ENCODE peak calls at places on chromosomes 6 and 20, in six cellular contexts. One of them, this sample, is unnamed.

GRCh38 chr6:32637219-32637880 is at the start of gene HLA-DQA1:
- DNase-seq in fibroblast of pulmonary artery: no peak
- DNase-seq in tibial artery: peak; percentile 20
- DNase-seq in testis: peak; percentile 21
- DNase-seq in A549: no peak
- DNase-seq in GM10248: peak; percentile 78
- DNase-seq in this sample: no peak

GRCh38 chr20:49276201-49276894 is 1.5 kb downstream of the ZNFX1 start:
- DNase-seq in fibroblast of pulmonary artery: peak; percentile 61
- DNase-seq in tibial artery: peak; percentile 32
- DNase-seq in testis: peak; percentile 26
- DNase-seq in A549: no peak
- DNase-seq in GM10248: peak; percentile 60
- DNase-seq in this sample: no peak

GRCh38 chr6:130969807-130970491 is 93.1 kb downstream of the EPB41L2 start:
- DNase-seq in fibroblast of pulmonary artery: peak; percentile 74
- DNase-seq in tibial artery: peak; percentile 46
- DNase-seq in testis: peak; percentile 43
- DNase-seq in A549: no peak
- DNase-seq in GM10248: no peak
- DNase-seq in this sample: no peak

GRCh38 chr6:64672131-64672530 is 1034.9 kb downstream of the EYS start:
- DNase-seq in fibroblast of pulmonary artery: peak; percentile 44
- DNase-seq in tibial artery: no peak
- DNase-seq in testis: no peak
- DNase-seq in A549: no peak
- DNase-seq in GM10248: no peak
- DNase-seq in this sample: no peak

GRCh38 chr6:128803911-128804310 is 79.0 kb upstream of the LAMA2 start:
- DNase-seq in fibroblast of pulmonary artery: peak; percentile 84
- DNase-seq in tibial artery: no peak
- DNase-seq in testis: no peak
- DNase-seq in A549: no peak
- DNase-seq in GM10248: no peak
- DNase-seq in this sample: no peak

GRCh38 chr20:63738687-63739128 is 868 bp upstream of the SLC2A4RG start:
- DNase-seq in fibroblast of pulmonary artery: no peak
- DNase-seq in tibial artery: peak; percentile 58
- DNase-seq in testis: peak; percentile 67
- DNase-seq in A549: no peak
- DNase-seq in GM10248: peak; percentile 20
- DNase-seq in this sample: no peak

GRCh38 chr6:170291271-170292110 is 613 bp upstream of the DLL1 start:
- DNase-seq in fibroblast of pulmonary artery: no peak
- DNase-seq in tibial artery: peak; percentile 63
- DNase-seq in testis: peak; percentile 64
- DNase-seq in A549: no peak
- DNase-seq in GM10248: peak; percentile 61
- DNase-seq in this sample: no peak

GRCh38 chr6:134287863-134288537 is 29.9 kb downstream of the SGK1 start:
- DNase-seq in fibroblast of pulmonary artery: peak; percentile 43
- DNase-seq in tibial artery: no peak
- DNase-seq in testis: no peak
- DNase-seq in A549: no peak
- DNase-seq in GM10248: no peak
- DNase-seq in this sample: no peak

GRCh38 chr20:10074513-10074912 is 39.7 kb downstream of the ANKEF1 start:
- DNase-seq in fibroblast of pulmonary artery: peak; percentile 88
- DNase-seq in tibial artery: peak; percentile 63
- DNase-seq in testis: no peak
- DNase-seq in A549: peak; percentile 75
- DNase-seq in GM10248: no peak
- DNase-seq in this sample: no peak

GRCh38 chr6:11810039-11810541 is 31.5 kb upstream of the ADTRP start:
- DNase-seq in fibroblast of pulmonary artery: peak; percentile 97
- DNase-seq in tibial artery: peak; percentile 85
- DNase-seq in testis: peak; percentile 94
- DNase-seq in A549: peak; percentile 50
- DNase-seq in GM10248: no peak
- DNase-seq in this sample: peak; percentile 89

DNA sequence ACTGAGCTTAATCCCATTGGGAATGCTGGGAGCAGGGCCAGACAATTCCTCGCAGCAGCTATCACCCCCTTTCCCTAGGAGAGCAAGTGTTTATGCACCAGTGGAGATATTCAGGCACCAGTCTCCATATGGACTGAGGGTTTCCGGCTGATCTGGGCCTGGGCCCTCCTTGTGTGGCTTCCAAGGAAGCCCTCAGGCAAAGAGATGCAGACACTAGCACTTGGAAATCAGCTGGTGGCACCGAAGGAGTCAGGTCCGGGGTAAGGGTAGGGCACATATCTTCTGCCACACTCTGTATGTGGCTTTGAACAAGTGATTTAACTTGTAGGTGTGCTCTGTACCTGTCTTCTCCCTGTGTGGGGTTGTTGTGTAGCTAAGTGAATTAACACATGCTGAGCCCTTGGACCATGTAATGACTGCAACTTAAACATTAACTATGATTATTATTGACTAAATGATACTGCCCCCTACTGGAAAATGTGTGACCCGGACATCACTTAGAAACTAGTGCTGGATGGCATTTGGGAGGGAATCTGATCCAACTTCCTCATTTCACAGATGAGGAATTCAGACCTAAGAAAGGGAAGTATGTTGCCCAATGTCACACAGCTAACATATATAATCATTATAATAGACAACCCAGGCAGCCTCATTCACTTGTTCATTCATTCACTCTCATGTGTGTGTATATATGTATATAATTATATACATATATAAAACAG is 19.3 kb upstream of the WFDC2 start:
- DNase-seq in fibroblast of pulmonary artery: peak; percentile 71
- DNase-seq in tibial artery: no peak
- DNase-seq in testis: peak; percentile 30
- DNase-seq in A549: peak; percentile 28
- DNase-seq in GM10248: peak; percentile 32
- DNase-seq in this sample: no peak
- TF ChIP-seq CTCF in fibroblast of pulmonary artery: peak; percentile 73
- TF ChIP-seq CTCF in tibial artery: peak; percentile 37
- TF ChIP-seq CTCF in testis: peak; percentile 57
- TF ChIP-seq CTCF in A549: peak; percentile 62
- TF ChIP-seq CTCF in GM10248: peak; percentile 49
- TF ChIP-seq CTCF in this sample: peak; percentile 63

GRCh38 chr6:80403365-80403764 is 296.9 kb downstream of the BCKDHB start:
- DNase-seq in fibroblast of pulmonary artery: no peak
- DNase-seq in tibial artery: no peak
- DNase-seq in testis: no peak
- DNase-seq in A549: no peak
- DNase-seq in GM10248: no peak
- DNase-seq in this sample: no peak
- TF ChIP-seq CTCF in fibroblast of pulmonary artery: no peak
- TF ChIP-seq CTCF in tibial artery: no peak
- TF ChIP-seq CTCF in testis: no peak
- TF ChIP-seq CTCF in A549: no peak
- TF ChIP-seq CTCF in GM10248: no peak
- TF ChIP-seq CTCF in this sample: no peak

GRCh38 chr6:145891565-145891964 is 72.6 kb downstream of the SHPRH start:
- DNase-seq in fibroblast of pulmonary artery: peak; percentile 47
- DNase-seq in tibial artery: no peak
- DNase-seq in testis: no peak
- DNase-seq in A549: no peak
- DNase-seq in GM10248: no peak
- DNase-seq in this sample: no peak
- TF ChIP-seq CTCF in fibroblast of pulmonary artery: no peak
- TF ChIP-seq CTCF in tibial artery: no peak
- TF ChIP-seq CTCF in testis: no peak
- TF ChIP-seq CTCF in A549: no peak
- TF ChIP-seq CTCF in GM10248: no peak
- TF ChIP-seq CTCF in this sample: no peak

GRCh38 chr6:151807513-151808330 is at the start of gene ESR1:
- DNase-seq in fibroblast of pulmonary artery: peak; percentile 14
- DNase-seq in tibial artery: peak; percentile 54
- DNase-seq in testis: peak; percentile 36
- DNase-seq in A549: no peak
- DNase-seq in GM10248: no peak
- DNase-seq in this sample: no peak

GRCh38 chr6:151805286-151805840 is 2.1 kb upstream of the ESR1 start:
- DNase-seq in fibroblast of pulmonary artery: no peak
- DNase-seq in tibial artery: peak; percentile 41
- DNase-seq in testis: peak; percentile 31
- DNase-seq in A549: no peak
- DNase-seq in GM10248: no peak
- DNase-seq in this sample: no peak

GRCh38 chr6:151804585-151805285 is 2.7 kb upstream of the ESR1 start:
- DNase-seq in fibroblast of pulmonary artery: no peak
- DNase-seq in tibial artery: no peak
- DNase-seq in testis: no peak
- DNase-seq in A549: no peak
- DNase-seq in GM10248: no peak
- DNase-seq in this sample: no peak

GRCh38 chr6:151808331-151809241 is 1.1 kb downstream of the ESR1 start:
- DNase-seq in fibroblast of pulmonary artery: peak; percentile 3
- DNase-seq in tibial artery: peak; percentile 66
- DNase-seq in testis: no peak
- DNase-seq in A549: no peak
- DNase-seq in GM10248: no peak
- DNase-seq in this sample: no peak

GRCh38 chr6:151806757-151807512 is 547 bp upstream of the ESR1 start:
- DNase-seq in fibroblast of pulmonary artery: no peak
- DNase-seq in tibial artery: no peak
- DNase-seq in testis: no peak
- DNase-seq in A549: no peak
- DNase-seq in GM10248: no peak
- DNase-seq in this sample: no peak
- TF ChIP-seq CTCF in fibroblast of pulmonary artery: no peak
- TF ChIP-seq CTCF in tibial artery: no peak
- TF ChIP-seq CTCF in testis: no peak
- TF ChIP-seq CTCF in A549: no peak
- TF ChIP-seq CTCF in GM10248: no peak
- TF ChIP-seq CTCF in this sample: no peak

GRCh38 chr6:146827216-146827928 is 228.6 kb downstream of the ADGB start:
- DNase-seq in fibroblast of pulmonary artery: no peak
- DNase-seq in tibial artery: no peak
- DNase-seq in testis: no peak
- DNase-seq in A549: no peak
- DNase-seq in GM10248: no peak
- DNase-seq in this sample: no peak
- TF ChIP-seq CTCF in fibroblast of pulmonary artery: no peak
- TF ChIP-seq CTCF in tibial artery: no peak
- TF ChIP-seq CTCF in testis: no peak
- TF ChIP-seq CTCF in A549: no peak
- TF ChIP-seq CTCF in GM10248: no peak
- TF ChIP-seq CTCF in this sample: no peak

GRCh38 chr20:24781061-24781980 is 167.7 kb upstream of the CST7 start:
- DNase-seq in fibroblast of pulmonary artery: peak; percentile 34
- DNase-seq in tibial artery: no peak
- DNase-seq in testis: peak; percentile 47
- DNase-seq in A549: peak; percentile 40
- DNase-seq in GM10248: no peak
- DNase-seq in this sample: peak; percentile 75
- TF ChIP-seq CTCF in fibroblast of pulmonary artery: peak; percentile 50
- TF ChIP-seq CTCF in tibial artery: peak; percentile 47
- TF ChIP-seq CTCF in testis: peak; percentile 33
- TF ChIP-seq CTCF in A549: peak; percentile 69
- TF ChIP-seq CTCF in GM10248: peak; percentile 37
- TF ChIP-seq CTCF in this sample: peak; percentile 49

GRCh38 chr6:161452241-161452640 is 178.4 kb upstream of the AGPAT4 start:
- DNase-seq in fibroblast of pulmonary artery: no peak
- DNase-seq in tibial artery: no peak
- DNase-seq in testis: no peak
- DNase-seq in A549: no peak
- DNase-seq in GM10248: no peak
- DNase-seq in this sample: no peak

GRCh38 chr6:161453558-161453957 is 179.7 kb upstream of the AGPAT4 start:
- DNase-seq in fibroblast of pulmonary artery: no peak
- DNase-seq in tibial artery: no peak
- DNase-seq in testis: no peak
- DNase-seq in A549: no peak
- DNase-seq in GM10248: no peak
- DNase-seq in this sample: no peak

GRCh38 chr6:161459008-161459407 is 185.1 kb upstream of the AGPAT4 start:
- DNase-seq in fibroblast of pulmonary artery: no peak
- DNase-seq in tibial artery: no peak
- DNase-seq in testis: no peak
- DNase-seq in A549: no peak
- DNase-seq in GM10248: no peak
- DNase-seq in this sample: no peak

GRCh38 chr6:161458199-161458598 is 184.3 kb upstream of the AGPAT4 start:
- DNase-seq in fibroblast of pulmonary artery: no peak
- DNase-seq in tibial artery: no peak
- DNase-seq in testis: no peak
- DNase-seq in A549: no peak
- DNase-seq in GM10248: no peak
- DNase-seq in this sample: no peak

GRCh38 chr6:161455848-161456247 is 182.0 kb upstream of the AGPAT4 start:
- DNase-seq in fibroblast of pulmonary artery: no peak
- DNase-seq in tibial artery: no peak
- DNase-seq in testis: no peak
- DNase-seq in A549: no peak
- DNase-seq in GM10248: no peak
- DNase-seq in this sample: no peak
- TF ChIP-seq CTCF in fibroblast of pulmonary artery: no peak
- TF ChIP-seq CTCF in tibial artery: no peak
- TF ChIP-seq CTCF in testis: no peak
- TF ChIP-seq CTCF in A549: no peak
- TF ChIP-seq CTCF in GM10248: no peak
- TF ChIP-seq CTCF in this sample: no peak

GRCh38 chr6:3237761-3238662 is 10.6 kb upstream of the TUBB2B start:
- DNase-seq in fibroblast of pulmonary artery: no peak
- DNase-seq in tibial artery: peak; percentile 63
- DNase-seq in testis: no peak
- DNase-seq in A549: no peak
- DNase-seq in GM10248: no peak
- DNase-seq in this sample: no peak

GRCh38 chr6:3235486-3235885 is 8.0 kb upstream of the TUBB2B start:
- DNase-seq in fibroblast of pulmonary artery: no peak
- DNase-seq in tibial artery: no peak
- DNase-seq in testis: no peak
- DNase-seq in A549: no peak
- DNase-seq in GM10248: no peak
- DNase-seq in this sample: no peak

GRCh38 chr6:3235969-3236368 is 8.5 kb upstream of the TUBB2B start:
- DNase-seq in fibroblast of pulmonary artery: no peak
- DNase-seq in tibial artery: no peak
- DNase-seq in testis: no peak
- DNase-seq in A549: no peak
- DNase-seq in GM10248: no peak
- DNase-seq in this sample: no peak

GRCh38 chr6:3240595-3240994 is 13.1 kb upstream of the TUBB2B start:
- DNase-seq in fibroblast of pulmonary artery: no peak
- DNase-seq in tibial artery: no peak
- DNase-seq in testis: no peak
- DNase-seq in A549: no peak
- DNase-seq in GM10248: no peak
- DNase-seq in this sample: no peak

GRCh38 chr6:3239110-3239830 is 11.8 kb upstream of the TUBB2B start:
- DNase-seq in fibroblast of pulmonary artery: no peak
- DNase-seq in tibial artery: no peak
- DNase-seq in testis: no peak
- DNase-seq in A549: peak; percentile 63
- DNase-seq in GM10248: no peak
- DNase-seq in this sample: no peak
- TF ChIP-seq CTCF in fibroblast of pulmonary artery: peak; percentile 20
- TF ChIP-seq CTCF in tibial artery: no peak
- TF ChIP-seq CTCF in testis: no peak
- TF ChIP-seq CTCF in A549: no peak
- TF ChIP-seq CTCF in GM10248: no peak
- TF ChIP-seq CTCF in this sample: peak; percentile 18

GRCh38 chr6:126176266-126176665 is 163.6 kb upstream of the CENPW start:
- DNase-seq in fibroblast of pulmonary artery: peak; percentile 71
- DNase-seq in tibial artery: no peak
- DNase-seq in testis: no peak
- DNase-seq in A549: no peak
- DNase-seq in GM10248: no peak
- DNase-seq in this sample: no peak
- TF ChIP-seq CTCF in fibroblast of pulmonary artery: peak; percentile 63
- TF ChIP-seq CTCF in tibial artery: no peak
- TF ChIP-seq CTCF in testis: no peak
- TF ChIP-seq CTCF in A549: peak; percentile 44
- TF ChIP-seq CTCF in GM10248: peak; percentile 40
- TF ChIP-seq CTCF in this sample: peak; percentile 49

This sample was measured in osteocyte.